ENCODE peak calls at places on chromosomes 6 and 20, in five cellular contexts. H is psoas muscle, W is A549, Z is esophagus muscularis mucosa, K is tibial artery. X is an unnamed sample.

GRCh38 chr6:100880149-100880900 is 804 bp downstream of the ASCC3 start:
- DNase-seq in Z (no peak), K (no peak), H (no peak), W (peak), X (no peak)

GRCh38 chr6:158516098-158516497 is 43.8 kb upstream of the TMEM181 start:
- DNase-seq in H (no peak), Z (no peak), K (no peak), W (no peak), X (no peak)

GRCh38 chr20:23084845-23085355 is 1.2 kb downstream of the CD93 start:
- DNase-seq in K (no peak), H (no peak), Z (no peak), W (no peak), X (no peak)

GRCh38 chr6:142945446-142946180 is 637 bp upstream of the HIVEP2 start:
- DNase-seq in K (no peak), Z (peak), W (peak), H (no peak), X (peak)

GRCh38 chr6:39891976-39892375 is 42.3 kb downstream of the MOCS1 start:
- DNase-seq in Z (no peak), W (no peak), K (no peak), H (no peak), X (no peak)

GRCh38 chr20:6265204-6265904 is 142.5 kb upstream of the FERMT1 start:
- DNase-seq in Z (no peak), K (no peak), W (peak), H (no peak), X (no peak)

GRCh38 chr6:112249489-112249888 is 4.9 kb downstream of the LAMA4 start:
- DNase-seq in W (no peak), Z (no peak), H (no peak), K (no peak), X (no peak)

GRCh38 chr20:34058831-34059230 is 53.2 kb downstream of the EIF2S2 start:
- DNase-seq in K (no peak), W (no peak), H (no peak), Z (no peak), X (no peak)

GRCh38 chr20:3805594-3806264 is 9.6 kb downstream of the CDC25B start:
- DNase-seq in Z (no peak), W (peak), H (no peak), K (no peak), X (peak)

GRCh38 chr6:79672631-79673065 is 41.5 kb downstream of the SH3BGRL2 start:
- DNase-seq in W (peak), H (no peak), Z (no peak), K (no peak), X (no peak)

GRCh38 chr6:79669766-79670165 is 38.6 kb downstream of the SH3BGRL2 start:
- DNase-seq in Z (no peak), W (no peak), K (no peak), H (no peak), X (no peak)

GRCh38 chr6:79670789-79671188 is 39.7 kb downstream of the SH3BGRL2 start:
- DNase-seq in Z (no peak), H (no peak), K (no peak), W (no peak), X (no peak)

GRCh38 chr6:79673947-79674346 is 42.8 kb downstream of the SH3BGRL2 start:
- DNase-seq in H (no peak), K (no peak), Z (no peak), W (no peak), X (no peak)

DNA sequence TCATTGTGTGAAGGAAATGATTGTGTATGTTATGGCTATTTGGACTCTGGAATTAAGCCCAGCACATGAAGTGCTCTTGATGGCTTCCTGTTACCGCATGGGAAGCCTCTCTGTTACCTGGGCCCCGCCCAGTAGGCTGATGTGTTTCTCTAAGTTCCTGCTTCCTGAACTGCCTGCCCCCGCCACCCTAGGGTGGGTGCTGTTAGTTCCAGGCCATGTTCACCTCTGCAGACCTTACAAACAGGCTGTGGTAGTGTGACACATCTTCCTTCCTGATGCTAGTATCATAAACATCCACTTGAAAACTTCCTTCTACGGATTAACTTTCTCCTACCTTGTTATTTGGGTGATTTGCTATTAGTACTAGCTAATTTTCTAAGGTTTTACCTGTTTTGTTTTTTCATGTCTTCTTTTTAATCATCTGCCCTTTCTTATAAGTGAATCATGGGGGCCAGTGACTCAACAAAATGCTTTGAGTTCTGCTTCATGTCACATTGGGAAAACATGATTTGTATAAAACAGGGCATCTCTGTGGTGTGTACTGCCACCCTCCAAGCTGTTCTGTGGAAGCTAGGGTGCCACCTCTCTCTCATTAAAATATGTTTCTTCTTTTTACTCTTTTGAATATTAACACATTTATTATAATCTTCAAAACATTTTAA is 40.6 kb downstream of the SH3BGRL2 start:
- DNase-seq in H (peak), W (peak), Z (no peak), K (no peak), X (peak)
- H3K27ac ChIP-seq in H (peak), W (no peak), Z (peak), K (no peak), X (peak)

GRCh38 chr6:110328231-110328630 is 29.9 kb downstream of the METTL24 start:
- DNase-seq in Z (no peak), H (no peak), K (no peak), W (no peak), X (no peak)

GRCh38 chr6:110325197-110325596 is 33.0 kb downstream of the METTL24 start:
- DNase-seq in K (no peak), Z (no peak), H (no peak), W (no peak), X (no peak)

GRCh38 chr6:110329729-110330436 is 28.3 kb downstream of the METTL24 start:
- DNase-seq in Z (peak), H (no peak), K (no peak), W (no peak), X (no peak)

GRCh38 chr6:110329348-110329728 is 28.8 kb downstream of the METTL24 start:
- DNase-seq in Z (no peak), H (no peak), K (no peak), W (no peak), X (peak)

GRCh38 chr6:110326609-110327008 is 31.5 kb downstream of the METTL24 start:
- DNase-seq in H (no peak), Z (no peak), W (no peak), K (no peak), X (no peak)
- H3K27ac ChIP-seq in H (no peak), Z (peak), W (no peak), K (no peak), X (no peak)

DNA sequence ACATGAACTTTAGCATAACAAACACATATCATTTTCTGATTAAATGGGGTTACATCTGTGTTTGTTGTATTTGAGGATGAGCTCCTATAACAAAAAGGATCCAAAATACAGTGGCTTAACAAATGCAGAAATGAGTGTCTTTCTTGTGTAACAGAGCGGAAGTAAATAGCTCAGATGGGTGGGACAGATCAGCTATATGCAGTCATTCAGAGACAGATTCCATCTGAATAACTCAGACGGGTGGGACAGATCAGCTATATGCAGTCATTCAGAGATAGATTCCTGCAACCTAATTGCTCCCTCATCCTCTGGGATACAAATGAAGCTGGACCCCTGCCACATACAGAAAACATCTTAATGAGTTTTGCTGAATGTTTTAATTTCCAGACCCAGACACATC is 332.3 kb downstream of the BCKDHB start:
- DNase-seq in W (peak), H (no peak), K (no peak), Z (no peak), X (no peak)
- H3K27ac ChIP-seq in W (peak), H (no peak), K (no peak), Z (no peak), X (no peak)

DNA sequence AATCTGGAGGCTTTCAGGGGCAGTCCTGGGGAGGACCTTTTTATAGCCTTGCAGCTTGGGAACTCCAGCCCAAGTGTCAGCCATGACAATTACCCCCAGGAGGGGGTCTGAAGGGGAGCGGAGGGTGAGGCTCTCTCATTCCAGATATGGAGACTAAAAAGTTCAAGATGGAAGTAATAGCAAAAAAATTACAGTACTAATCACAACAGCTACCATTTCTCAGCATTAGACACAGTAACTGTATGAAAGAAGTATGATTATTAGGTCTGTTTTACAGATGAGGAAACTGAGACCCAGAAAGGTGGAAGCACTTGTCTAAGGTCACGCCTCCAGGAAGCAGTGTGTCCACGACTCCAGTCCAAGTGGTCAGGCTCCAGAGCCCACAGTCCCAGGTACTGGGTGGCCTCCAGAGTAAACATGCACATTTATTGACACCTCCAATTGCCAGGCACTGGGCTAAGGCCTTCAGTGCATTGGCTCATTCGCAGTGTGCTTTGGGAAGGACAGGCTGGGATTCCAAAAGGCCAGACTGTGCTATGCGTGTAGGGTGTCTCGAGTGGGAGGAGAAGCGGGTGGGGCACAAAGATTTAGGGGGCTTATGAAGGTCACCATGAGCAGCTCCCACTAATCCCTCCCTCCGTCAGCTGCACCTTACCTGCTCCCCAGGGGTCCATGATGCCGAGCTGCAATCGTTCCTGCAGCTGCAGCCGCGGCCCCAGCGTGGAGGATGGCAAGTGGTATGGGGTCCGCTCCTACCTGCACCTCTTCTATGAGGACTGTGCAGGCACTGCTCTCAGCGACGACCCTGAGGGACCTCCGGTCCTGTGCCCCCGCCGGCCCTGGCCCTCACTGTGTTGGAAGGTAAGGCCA is 2.3 kb downstream of the NRSN2 start:
- DNase-seq in K (no peak), Z (no peak), H (no peak), W (no peak), X (no peak)
- H3K27ac ChIP-seq in K (no peak), Z (peak), H (no peak), W (peak), X (no peak)